ENCODE peak calls at places on chromosomes 3 and 15, in four cellular contexts. P, Z, S and N are unnamed samples.

GRCh38 chr3:119649764-119650163 is 10.6 kb downstream of the POPDC2 start:
- DNase-seq in Z (no peak), P (no peak), S (no peak), N (no peak)

GRCh38 chr3:111980716-111981456 is 2.1 kb downstream of the ABHD10 start:
- DNase-seq in S (no peak), Z (no peak), P (no peak), N (no peak)

GRCh38 chr15:41934843-41935242 is 37.5 kb downstream of the EHD4 start:
- DNase-seq in Z (no peak), S (no peak), P (no peak), N (no peak)

GRCh38 chr3:30354972-30355371 is 251.4 kb upstream of the TGFBR2 start:
- DNase-seq in P (no peak), S (no peak), Z (peak), N (no peak)

GRCh38 chr3:12107071-12107713 is 51.5 kb downstream of the TIMP4 start:
- DNase-seq in S (no peak), P (no peak), Z (no peak), N (no peak)

GRCh38 chr15:101326026-101326315 is 30.9 kb upstream of the SNRPA1 start:
- DNase-seq in P (no peak), Z (no peak), S (no peak), N (no peak)

GRCh38 chr3:39809181-39809994 is at the start of gene MYRIP:
- DNase-seq in S (peak), P (no peak), Z (peak), N (peak)

GRCh38 chr3:176430244-176430893 is 766.9 kb downstream of the TBL1XR1 start:
- DNase-seq in Z (peak), P (no peak), S (peak), N (no peak)

GRCh38 chr15:90869601-90870353 is 1.4 kb downstream of the FURIN start:
- DNase-seq in P (no peak), Z (no peak), S (peak), N (peak)

DNA sequence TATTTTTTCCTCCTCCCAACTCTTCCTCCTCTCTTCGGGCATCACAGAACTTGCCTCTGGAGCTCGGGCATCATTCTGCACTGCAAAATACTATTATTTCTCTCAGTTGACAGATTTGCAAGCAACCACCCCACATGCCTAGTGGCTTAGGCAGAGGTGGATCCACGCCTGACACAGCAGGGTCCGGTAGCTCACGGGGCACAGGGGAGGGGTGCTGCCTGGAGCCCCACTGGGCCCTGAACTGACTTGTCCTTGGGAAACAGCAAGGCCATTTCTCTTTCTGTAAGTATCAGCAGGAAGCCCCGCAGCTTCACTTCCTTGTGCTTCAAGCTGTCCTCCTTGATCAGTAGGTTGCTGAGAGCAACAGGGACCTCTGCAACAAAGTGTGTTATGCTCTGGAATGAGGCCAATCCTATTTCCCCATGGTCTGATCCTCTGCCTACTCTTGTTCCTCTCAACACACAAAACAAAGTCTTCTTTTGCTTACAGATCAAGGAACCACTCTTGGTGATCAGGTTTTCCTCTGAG is 69.1 kb downstream of the FAM174B start:
- DNase-seq in Z (no peak), P (no peak), S (no peak), N (no peak)
- TF ChIP-seq CBFB in Z (no peak), P (no peak), S (no peak), N (no peak)

GRCh38 chr3:65178703-65179102 is 490.9 kb upstream of the ADAMTS9 start:
- DNase-seq in Z (no peak), S (no peak), P (no peak), N (no peak)
- TF ChIP-seq CBFB in Z (no peak), S (no peak), P (no peak), N (no peak)

GRCh38 chr3:27589795-27590194 is 105.6 kb upstream of the SLC4A7 start:
- DNase-seq in Z (no peak), P (no peak), S (no peak), N (no peak)

GRCh38 chr3:27590437-27591320 is 106.5 kb upstream of the SLC4A7 start:
- DNase-seq in Z (no peak), S (no peak), P (no peak), N (no peak)

GRCh38 chr3:27581852-27582251 is 97.7 kb upstream of the SLC4A7 start:
- DNase-seq in Z (no peak), S (no peak), P (no peak), N (no peak)

GRCh38 chr3:27585429-27585828 is 101.2 kb upstream of the SLC4A7 start:
- DNase-seq in S (no peak), P (no peak), Z (no peak), N (no peak)

DNA sequence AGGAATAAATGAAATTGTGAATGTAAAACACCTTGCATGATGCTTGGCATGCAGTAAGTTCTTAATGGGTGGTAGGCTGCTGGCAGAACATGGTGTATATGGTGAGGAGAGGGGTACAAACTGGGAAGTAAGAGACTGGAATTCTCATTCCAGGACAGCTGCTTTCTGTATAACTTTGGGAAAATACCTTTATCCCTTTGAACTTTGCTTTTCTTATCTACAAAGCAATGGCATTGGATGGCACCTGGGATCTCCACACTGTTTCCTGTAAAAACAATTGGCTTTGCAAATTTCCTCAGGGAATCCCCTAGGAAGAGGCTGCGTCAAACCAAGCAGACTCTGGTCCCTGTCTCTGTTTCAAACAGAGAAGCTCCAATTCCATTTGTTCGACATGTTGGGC is 100.7 kb upstream of the SLC4A7 start:
- DNase-seq in S (no peak), Z (peak), P (no peak), N (no peak)
- TF ChIP-seq CBFB in S (no peak), Z (no peak), P (no peak), N (no peak)

GRCh38 chr3:13108861-13109260 is 35.6 kb upstream of the IQSEC1 start:
- DNase-seq in S (no peak), P (no peak), Z (no peak), N (no peak)

GRCh38 chr3:13109516-13109915 is 36.3 kb upstream of the IQSEC1 start:
- DNase-seq in Z (no peak), S (no peak), P (no peak), N (no peak)

GRCh38 chr3:13111874-13112520 is 38.8 kb upstream of the IQSEC1 start:
- DNase-seq in P (no peak), S (no peak), Z (peak), N (no peak)

GRCh38 chr3:13111173-13111873 is 38.1 kb upstream of the IQSEC1 start:
- DNase-seq in Z (no peak), P (no peak), S (no peak), N (no peak)

GRCh38 chr3:13110678-13111116 is 37.5 kb upstream of the IQSEC1 start:
- DNase-seq in S (no peak), Z (no peak), P (peak), N (no peak)
- TF ChIP-seq CBFB in S (no peak), Z (no peak), P (no peak), N (no peak)

GRCh38 chr15:93974804-93975481 is 256.4 kb upstream of the MCTP2 start:
- DNase-seq in S (no peak), Z (peak), P (no peak), N (peak)
- TF ChIP-seq CBFB in S (no peak), Z (no peak), P (no peak), N (no peak)

DNA sequence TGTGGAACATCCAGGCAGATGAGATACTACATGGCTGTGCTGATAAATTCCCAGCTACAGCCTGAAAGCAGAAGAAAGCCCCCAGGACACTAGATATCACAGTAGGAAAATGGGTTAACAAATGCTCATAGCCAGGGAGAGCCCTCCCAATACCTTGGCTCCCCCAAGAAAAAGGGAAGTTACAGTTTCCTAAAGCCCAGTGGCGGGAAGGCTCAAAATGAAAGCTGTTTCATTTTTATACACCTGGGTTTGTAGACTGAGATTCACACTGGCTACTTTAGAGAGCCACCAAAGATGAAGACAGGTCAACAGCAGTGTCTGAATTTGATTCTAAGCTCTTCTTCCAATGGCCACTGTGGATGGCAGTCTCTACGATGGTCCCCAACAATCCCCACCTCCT is 55.0 kb upstream of the TOPAZ1 start:
- DNase-seq in P (no peak), Z (no peak), S (no peak), N (no peak)
- TF ChIP-seq CBFB in P (no peak), Z (no peak), S (no peak), N (no peak)

GRCh38 chr3:178804606-178805005 is 267.0 kb downstream of the ZMAT3 start:
- DNase-seq in Z (no peak), P (no peak), S (no peak), N (no peak)

GRCh38 chr3:178805746-178806145 is 265.9 kb downstream of the ZMAT3 start:
- DNase-seq in S (no peak), Z (no peak), P (no peak), N (no peak)

GRCh38 chr3:178808748-178809147 is 262.9 kb downstream of the ZMAT3 start:
- DNase-seq in S (no peak), P (no peak), Z (no peak), N (no peak)

GRCh38 chr3:178810173-178810572 is 261.4 kb downstream of the ZMAT3 start:
- DNase-seq in S (no peak), Z (no peak), P (no peak), N (no peak)

GRCh38 chr3:178807694-178808093 is 263.9 kb downstream of the ZMAT3 start:
- DNase-seq in Z (no peak), S (no peak), P (no peak), N (no peak)
- TF ChIP-seq CBFB in Z (no peak), S (no peak), P (no peak), N (no peak)

DNA sequence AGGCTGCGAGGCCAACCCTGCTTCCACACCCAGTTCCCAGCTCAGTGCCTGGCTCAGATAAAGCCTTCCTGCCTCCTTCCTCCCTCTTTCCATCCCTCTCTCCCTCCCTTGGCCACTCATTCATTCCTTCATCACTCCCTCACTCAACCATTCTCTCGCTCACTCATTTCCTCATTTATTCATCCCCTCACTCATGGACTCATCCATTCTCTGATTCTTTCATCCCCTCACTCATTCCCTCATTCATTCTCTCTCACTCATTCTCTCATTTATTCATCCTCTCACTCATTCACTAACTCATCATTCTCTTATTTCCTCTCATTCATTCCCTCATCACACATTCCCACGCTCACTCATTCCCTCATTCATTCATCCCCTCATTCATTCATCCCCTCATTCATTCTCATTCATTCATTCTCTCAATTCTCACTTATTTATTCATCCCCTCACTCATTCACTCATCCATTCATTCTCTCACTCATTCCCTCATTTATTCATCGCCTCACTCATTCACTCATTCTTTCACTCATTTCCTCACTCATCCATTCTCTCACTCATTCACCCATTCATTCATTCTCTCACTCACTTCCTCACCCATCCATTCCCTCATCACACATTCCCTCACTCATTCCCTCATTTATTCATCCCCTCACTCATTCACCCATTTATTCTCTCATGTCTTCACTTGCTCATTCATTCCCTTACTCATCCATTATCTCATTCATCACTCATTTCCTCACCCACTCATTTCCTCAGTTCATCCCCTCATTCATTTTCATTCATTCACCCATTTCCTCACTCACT is 13.2 kb downstream of the ABTB1 start:
- DNase-seq in Z (no peak), P (no peak), S (no peak), N (no peak)
- TF ChIP-seq CBFB in Z (no peak), P (no peak), S (no peak), N (no peak)

GRCh38 chr3:146540978-146541377 is 3.4 kb downstream of the PLSCR1 start:
- DNase-seq in P (no peak), S (no peak), Z (no peak), N (no peak)

GRCh38 chr3:146542968-146543367 is 1.4 kb downstream of the PLSCR1 start:
- DNase-seq in S (no peak), Z (no peak), P (no peak), N (no peak)

GRCh38 chr3:146543461-146544012 is 870 bp downstream of the PLSCR1 start:
- DNase-seq in P (no peak), Z (no peak), S (peak), N (no peak)

GRCh38 chr3:146540236-146540635 is 4.2 kb downstream of the PLSCR1 start:
- DNase-seq in S (no peak), Z (no peak), P (no peak), N (no peak)

DNA sequence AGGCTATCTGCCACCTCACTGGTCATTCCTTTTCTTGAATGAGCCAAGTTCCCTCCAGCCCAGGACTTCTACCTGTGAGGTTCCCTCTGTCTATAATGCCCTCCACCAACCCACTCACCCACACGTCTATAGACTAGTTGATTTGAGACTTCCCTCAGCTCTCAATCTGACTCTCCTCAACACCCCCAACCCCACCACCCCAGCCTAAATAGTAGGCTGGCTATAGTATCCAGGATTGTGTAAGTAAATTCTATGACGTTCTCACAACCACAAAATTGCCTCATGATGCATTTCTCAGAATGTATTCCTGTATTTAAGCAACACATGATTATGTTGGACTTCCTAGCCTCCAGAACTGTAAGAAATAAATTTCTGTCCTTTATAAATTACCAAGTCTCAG is 2.2 kb downstream of the PLSCR1 start:
- DNase-seq in Z (no peak), P (no peak), S (no peak), N (no peak)
- TF ChIP-seq CBFB in Z (no peak), P (no peak), S (no peak), N (no peak)

GRCh38 chr3:195908439-195909293 is at the start of gene TNK2:
- DNase-seq in Z (no peak), S (peak), P (no peak), N (peak)
- TF ChIP-seq CBFB in Z (no peak), S (no peak), P (no peak), N (no peak)